ENCODE peak calls at places on chromosomes 4 and X, in seven cellular contexts. L is stimulated activated CD8-positive, alpha-beta memory T cell treated with anti-CD3 and anti-CD28 coated beads, Interleukin-7, amount 100 ng/mL, for 1 hour; N is fibroblast of the conjunctiva; Y is GM10248; V is GM03348; I is stimulated activated CD4-positive, alpha-beta T cell treated with anti-CD3 and anti-CD28 coated beads, Interleukin-2, amount 100 ng/mL, for 48 hours; Q is activated T-cell treated with anti-CD3 and anti-CD28 coated beads, Interleukin-2, amount 50 U/mL, for 1 hour. F is an unnamed sample.

GRCh38 chr4:112951362-112951962 is 98.0 kb upstream of the ANK2 start:
- DNase-seq in L (no peak), N (no peak), Y (peak), V (peak), I (no peak), Q (no peak), F (no peak)

GRCh38 chr4:110480031-110480549 is 4.1 kb downstream of the ENPEP start:
- DNase-seq in L (no peak), N (peak), Y (no peak), V (peak), I (no peak), Q (no peak), F (no peak)

GRCh38 chrX:36434521-36434920 is 515.0 kb downstream of the CFAP47 start:
- DNase-seq in L (no peak), N (no peak), Y (no peak), V (no peak), I (no peak), Q (no peak), F (no peak)

GRCh38 chrX:146481735-146482134 is 327.8 kb upstream of the CXorf51B start:
- DNase-seq in L (no peak), N (no peak), Y (no peak), V (no peak), I (no peak), Q (no peak), F (no peak)

GRCh38 chr4:183888564-183888963 is 16.5 kb upstream of the STOX2 start:
- DNase-seq in L (no peak), N (no peak), Y (no peak), V (no peak), I (no peak), Q (no peak), F (no peak)

GRCh38 chr4:146567396-146567795 is 45.7 kb upstream of the SLC10A7 start:
- DNase-seq in L (no peak), N (no peak), Y (no peak), V (no peak), I (no peak), Q (no peak), F (no peak)

GRCh38 chr4:43234626-43235025 is 342.1 kb downstream of the GRXCR1 start:
- DNase-seq in L (no peak), N (no peak), Y (no peak), V (no peak), I (no peak), Q (no peak), F (no peak)

GRCh38 chr4:126727461-126727860 is 905.3 kb upstream of the INTU start:
- DNase-seq in L (no peak), N (peak), Y (no peak), V (peak), I (no peak), Q (no peak), F (no peak)

GRCh38 chr4:25065451-25065850 is 34.7 kb upstream of the LGI2 start:
- DNase-seq in L (no peak), N (no peak), Y (no peak), V (no peak), I (no peak), Q (no peak), F (no peak)

GRCh38 chrX:18654873-18655836 is 16.8 kb downstream of the RS1 start:
- DNase-seq in L (no peak), N (no peak), Y (no peak), V (no peak), I (no peak), Q (no peak), F (no peak)

GRCh38 chrX:3191186-3191585 is 149.9 kb downstream of the ARSF start:
- DNase-seq in L (no peak), N (no peak), Y (no peak), V (peak), I (no peak), Q (no peak), F (no peak)

GRCh38 chr4:114603455-114603854 is 4.8 kb downstream of the UGT8 start:
- DNase-seq in L (no peak), N (no peak), Y (peak), V (no peak), I (no peak), Q (no peak), F (no peak)

GRCh38 chrX:1910207-1910470 is 295.3 kb downstream of the ASMT start:
- DNase-seq in L (no peak), N (no peak), Y (no peak), V (no peak), I (no peak), Q (no peak), F (no peak)

GRCh38 chr4:109044446-109044845 is 258.0 kb downstream of the COL25A1 start:
- DNase-seq in L (no peak), N (no peak), Y (no peak), V (no peak), I (no peak), Q (no peak), F (no peak)

GRCh38 chr4:20253272-20253798 is 1.6 kb downstream of the SLIT2 start:
- DNase-seq in L (no peak), N (no peak), Y (peak), V (peak), I (no peak), Q (no peak), F (no peak)